ENCODE peak calls at places on chromosomes 16 and 17, in four cellular contexts. One of them, this sample, is unnamed.

GRCh38 chr17:64625541-64625940 is 36.6 kb downstream of the SMURF2 start:
- DNase-seq in caudate nucleus: no peak
- DNase-seq in GM23338: no peak
- DNase-seq in substantia nigra: no peak
- DNase-seq in this sample: no peak

GRCh38 chr16:56610017-56610608 is 1.7 kb downstream of the MT2A start:
- DNase-seq in GM23338: no peak
- DNase-seq in caudate nucleus: peak
- DNase-seq in substantia nigra: no peak
- DNase-seq in this sample: peak

GRCh38 chr16:54577566-54578180 is 291.1 kb upstream of the IRX3 start:
- DNase-seq in caudate nucleus: no peak
- DNase-seq in GM23338: peak
- DNase-seq in substantia nigra: no peak
- DNase-seq in this sample: no peak

GRCh38 chr16:81181013-81181720 is 57.3 kb upstream of the BCO1 start:
- DNase-seq in GM23338: peak
- DNase-seq in substantia nigra: no peak
- DNase-seq in caudate nucleus: no peak
- DNase-seq in this sample: peak

GRCh38 chr16:35559911-35560636 is 2100.7 kb downstream of the TP53TG3F start:
- DNase-seq in GM23338: no peak
- DNase-seq in substantia nigra: no peak
- DNase-seq in caudate nucleus: no peak
- DNase-seq in this sample: no peak

GRCh38 chr16:3401719-3402397 is 843 bp downstream of the ZNF174 start:
- DNase-seq in caudate nucleus: no peak
- DNase-seq in substantia nigra: no peak
- DNase-seq in GM23338: peak
- DNase-seq in this sample: peak

GRCh38 chr17:46847204-46848191 is 3.9 kb upstream of the WNT9B start:
- DNase-seq in caudate nucleus: no peak
- DNase-seq in substantia nigra: no peak
- DNase-seq in GM23338: no peak
- DNase-seq in this sample: no peak

GRCh38 chr16:23836404-23837291 is 865 bp downstream of the PRKCB start:
- DNase-seq in GM23338: peak
- DNase-seq in substantia nigra: no peak
- DNase-seq in caudate nucleus: peak
- DNase-seq in this sample: peak

GRCh38 chr17:75516619-75517276 is 420 bp downstream of the TSEN54 start:
- DNase-seq in caudate nucleus: no peak
- DNase-seq in GM23338: peak
- DNase-seq in substantia nigra: no peak
- DNase-seq in this sample: peak

GRCh38 chr16:8785408-8785807 is 12.0 kb downstream of the TMEM186 start:
- DNase-seq in GM23338: no peak
- DNase-seq in substantia nigra: no peak
- DNase-seq in caudate nucleus: no peak
- DNase-seq in this sample: no peak

GRCh38 chr17:29682054-29682453 is 59.3 kb upstream of the CORO6 start:
- DNase-seq in caudate nucleus: no peak
- DNase-seq in substantia nigra: no peak
- DNase-seq in GM23338: no peak
- DNase-seq in this sample: no peak

GRCh38 chr17:29671661-29672060 is 48.9 kb upstream of the CORO6 start:
- DNase-seq in substantia nigra: no peak
- DNase-seq in GM23338: no peak
- DNase-seq in caudate nucleus: no peak
- DNase-seq in this sample: no peak

GRCh38 chr17:29682987-29683386 is 60.3 kb upstream of the CORO6 start:
- DNase-seq in GM23338: peak
- DNase-seq in substantia nigra: no peak
- DNase-seq in caudate nucleus: no peak
- DNase-seq in this sample: no peak

GRCh38 chr17:29674270-29674669 is 51.6 kb upstream of the CORO6 start:
- DNase-seq in caudate nucleus: no peak
- DNase-seq in substantia nigra: no peak
- DNase-seq in GM23338: no peak
- DNase-seq in this sample: no peak

GRCh38 chr17:29677139-29677834 is 54.6 kb upstream of the CORO6 start:
- DNase-seq in substantia nigra: no peak
- DNase-seq in GM23338: no peak
- DNase-seq in caudate nucleus: no peak
- DNase-seq in this sample: no peak
- H3K27ac ChIP-seq in substantia nigra: peak
- H3K27ac ChIP-seq in GM23338: no peak
- H3K27ac ChIP-seq in caudate nucleus: no peak
- H3K27ac ChIP-seq in this sample: peak

GRCh38 chr16:69412287-69412686 is 12.1 kb upstream of the CYB5B start:
- DNase-seq in GM23338: no peak
- DNase-seq in caudate nucleus: no peak
- DNase-seq in substantia nigra: no peak
- DNase-seq in this sample: no peak
- H3K27ac ChIP-seq in GM23338: no peak
- H3K27ac ChIP-seq in caudate nucleus: no peak
- H3K27ac ChIP-seq in substantia nigra: no peak
- H3K27ac ChIP-seq in this sample: no peak

GRCh38 chr17:76529643-76530488 is 7.6 kb downstream of the CYGB start:
- DNase-seq in substantia nigra: no peak
- DNase-seq in caudate nucleus: peak
- DNase-seq in GM23338: no peak
- DNase-seq in this sample: peak

GRCh38 chr17:76531501-76532038 is 5.9 kb downstream of the CYGB start:
- DNase-seq in caudate nucleus: no peak
- DNase-seq in substantia nigra: no peak
- DNase-seq in GM23338: no peak
- DNase-seq in this sample: no peak

GRCh38 chr17:76530489-76530814 is 7.1 kb downstream of the CYGB start:
- DNase-seq in substantia nigra: no peak
- DNase-seq in GM23338: no peak
- DNase-seq in caudate nucleus: no peak
- DNase-seq in this sample: no peak

GRCh38 chr17:76532072-76532651 is 5.3 kb downstream of the CYGB start:
- DNase-seq in caudate nucleus: no peak
- DNase-seq in GM23338: no peak
- DNase-seq in substantia nigra: no peak
- DNase-seq in this sample: no peak

DNA sequence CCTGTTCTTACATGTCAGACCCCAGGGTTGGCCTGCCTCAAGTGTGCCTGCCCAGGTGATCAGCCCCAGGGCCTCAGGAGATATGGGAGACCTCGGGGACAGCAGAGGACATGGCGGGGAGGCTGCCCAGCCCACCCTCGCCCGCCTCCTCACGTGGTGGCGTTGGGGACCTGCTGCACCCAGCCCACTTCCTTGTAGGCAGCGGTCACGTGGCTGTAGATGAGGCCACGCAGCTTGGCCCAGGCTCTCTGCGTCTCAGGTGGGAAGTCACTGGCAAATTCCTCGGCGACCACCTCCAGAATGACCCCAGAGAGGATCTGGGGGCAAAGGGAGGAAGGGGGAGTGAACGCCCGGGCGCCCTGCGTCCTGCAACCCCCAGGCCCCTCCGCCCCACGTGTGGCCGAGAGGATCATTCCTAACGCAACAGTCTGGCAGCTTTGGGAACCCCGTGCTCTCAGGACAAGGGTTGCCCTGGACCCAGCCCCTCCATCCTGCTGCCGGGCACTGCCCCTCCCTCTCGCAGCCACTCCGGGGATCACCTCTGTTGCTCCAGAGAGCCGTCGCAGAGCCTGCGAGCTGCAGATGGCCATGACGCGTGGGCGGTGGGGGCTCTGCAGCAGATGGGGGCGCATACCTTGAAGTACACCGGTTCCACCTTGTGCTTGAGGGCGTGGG is 6.5 kb downstream of the CYGB start:
- DNase-seq in caudate nucleus: no peak
- DNase-seq in substantia nigra: no peak
- DNase-seq in GM23338: no peak
- DNase-seq in this sample: no peak
- H3K27ac ChIP-seq in caudate nucleus: peak
- H3K27ac ChIP-seq in substantia nigra: peak
- H3K27ac ChIP-seq in GM23338: no peak
- H3K27ac ChIP-seq in this sample: peak

GRCh38 chr17:51270675-51271074 is 10.3 kb downstream of the UTP18 start:
- DNase-seq in substantia nigra: no peak
- DNase-seq in GM23338: no peak
- DNase-seq in caudate nucleus: no peak
- DNase-seq in this sample: no peak
- H3K27ac ChIP-seq in substantia nigra: no peak
- H3K27ac ChIP-seq in GM23338: no peak
- H3K27ac ChIP-seq in caudate nucleus: no peak
- H3K27ac ChIP-seq in this sample: no peak

GRCh38 chr17:44865921-44866320 is 18.2 kb downstream of the HIGD1B start:
- DNase-seq in GM23338: no peak
- DNase-seq in caudate nucleus: no peak
- DNase-seq in substantia nigra: no peak
- DNase-seq in this sample: no peak

GRCh38 chr17:44865231-44865660 is 17.6 kb downstream of the HIGD1B start:
- DNase-seq in GM23338: peak
- DNase-seq in substantia nigra: no peak
- DNase-seq in caudate nucleus: peak
- DNase-seq in this sample: peak

GRCh38 chr17:44871546-44871945 is 23.9 kb downstream of the HIGD1B start:
- DNase-seq in substantia nigra: no peak
- DNase-seq in GM23338: no peak
- DNase-seq in caudate nucleus: no peak
- DNase-seq in this sample: no peak

GRCh38 chr17:44864831-44865230 is 17.1 kb downstream of the HIGD1B start:
- DNase-seq in GM23338: no peak
- DNase-seq in caudate nucleus: no peak
- DNase-seq in substantia nigra: no peak
- DNase-seq in this sample: no peak

GRCh38 chr17:44867841-44868240 is 20.2 kb downstream of the HIGD1B start:
- DNase-seq in caudate nucleus: no peak
- DNase-seq in GM23338: no peak
- DNase-seq in substantia nigra: no peak
- DNase-seq in this sample: no peak
- H3K27ac ChIP-seq in caudate nucleus: no peak
- H3K27ac ChIP-seq in GM23338: no peak
- H3K27ac ChIP-seq in substantia nigra: no peak
- H3K27ac ChIP-seq in this sample: no peak

GRCh38 chr16:67170948-67171649 is 761 bp downstream of the NOL3 start:
- DNase-seq in GM23338: no peak
- DNase-seq in substantia nigra: no peak
- DNase-seq in caudate nucleus: no peak
- DNase-seq in this sample: no peak

GRCh38 chr16:67173323-67173722 is 3.0 kb downstream of the NOL3 start:
- DNase-seq in caudate nucleus: no peak
- DNase-seq in GM23338: no peak
- DNase-seq in substantia nigra: no peak
- DNase-seq in this sample: no peak

GRCh38 chr16:67174706-67175231 is 4.4 kb downstream of the NOL3 start:
- DNase-seq in GM23338: no peak
- DNase-seq in substantia nigra: no peak
- DNase-seq in caudate nucleus: no peak
- DNase-seq in this sample: no peak

GRCh38 chr16:67176662-67177061 is 6.3 kb downstream of the NOL3 start:
- DNase-seq in caudate nucleus: no peak
- DNase-seq in GM23338: no peak
- DNase-seq in substantia nigra: no peak
- DNase-seq in this sample: no peak

DNA sequence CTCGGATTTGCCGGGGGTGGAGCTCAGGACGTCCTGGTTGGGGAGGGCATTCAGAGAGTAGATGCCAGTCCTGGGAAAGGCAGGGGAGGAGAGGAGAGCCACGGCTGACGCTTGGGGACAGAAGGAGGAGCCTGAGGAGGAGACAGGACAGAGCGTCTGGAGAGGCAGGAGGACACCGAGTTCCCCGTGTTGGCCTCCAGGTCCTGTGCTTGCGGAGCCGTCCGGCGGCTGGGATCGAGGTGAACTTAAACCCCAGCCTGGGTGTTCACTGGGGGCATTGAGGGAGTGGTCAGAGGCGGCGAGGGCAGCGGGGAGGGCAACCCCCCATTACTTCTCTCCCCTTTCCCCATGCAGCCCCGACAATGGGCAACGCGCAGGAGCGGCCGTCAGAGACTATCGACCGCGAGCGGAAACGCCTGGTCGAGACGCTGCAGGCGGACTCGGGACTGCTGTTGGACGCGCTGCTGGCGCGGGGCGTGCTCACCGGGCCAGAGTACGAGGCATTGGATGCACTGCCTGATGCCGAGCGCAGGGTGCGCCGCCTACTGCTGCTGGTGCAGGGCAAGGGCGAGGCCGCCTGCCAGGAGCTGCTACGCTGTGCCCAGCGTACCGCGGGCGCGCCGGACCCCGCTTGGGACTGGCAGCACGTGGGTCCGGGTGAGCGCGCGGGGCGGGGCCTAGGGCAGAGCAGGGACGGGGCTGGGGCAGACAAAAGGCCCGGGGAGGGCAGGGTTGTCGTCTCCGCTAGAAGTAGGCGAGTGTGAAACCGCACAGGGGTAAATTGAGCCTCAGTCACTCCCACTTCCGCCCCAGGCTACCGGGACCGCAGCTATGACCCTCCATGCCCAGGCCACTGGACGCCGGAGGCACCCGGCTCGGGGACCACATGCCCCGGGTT is 3.7 kb downstream of the NOL3 start:
- DNase-seq in caudate nucleus: peak
- DNase-seq in substantia nigra: peak
- DNase-seq in GM23338: peak
- DNase-seq in this sample: peak
- H3K27ac ChIP-seq in caudate nucleus: peak
- H3K27ac ChIP-seq in substantia nigra: peak
- H3K27ac ChIP-seq in GM23338: no peak
- H3K27ac ChIP-seq in this sample: peak

DNA sequence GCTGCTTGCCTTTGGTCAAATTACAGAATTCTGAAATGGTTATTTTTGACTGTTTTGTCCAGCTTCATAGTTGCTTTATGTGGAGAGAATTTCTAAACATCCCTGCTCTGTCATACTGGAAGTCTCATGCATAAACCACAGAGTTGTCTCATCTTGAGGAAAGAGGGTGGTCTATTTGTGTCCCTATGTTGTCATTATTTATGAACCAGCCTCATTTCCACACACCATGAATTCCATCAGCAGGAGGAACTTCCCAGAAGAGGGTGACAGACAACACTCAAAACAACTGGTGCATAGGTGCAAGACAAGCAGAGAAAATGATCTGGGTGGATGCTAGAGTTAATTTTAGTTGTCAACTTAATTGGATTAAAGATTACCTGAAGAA is 525.8 kb upstream of the GOT2 start:
- DNase-seq in GM23338: no peak
- DNase-seq in caudate nucleus: no peak
- DNase-seq in substantia nigra: no peak
- DNase-seq in this sample: no peak
- H3K27ac ChIP-seq in GM23338: no peak
- H3K27ac ChIP-seq in caudate nucleus: no peak
- H3K27ac ChIP-seq in substantia nigra: no peak
- H3K27ac ChIP-seq in this sample: no peak

GRCh38 chr16:12006637-12007036 is 30.1 kb downstream of the SNX29 start:
- DNase-seq in caudate nucleus: no peak
- DNase-seq in GM23338: no peak
- DNase-seq in substantia nigra: no peak
- DNase-seq in this sample: no peak
- H3K27ac ChIP-seq in caudate nucleus: no peak
- H3K27ac ChIP-seq in GM23338: no peak
- H3K27ac ChIP-seq in substantia nigra: no peak
- H3K27ac ChIP-seq in this sample: no peak